ENCODE peak calls at places on chromosomes 3 and 15, in nine cellular contexts. L, O, Y, M, U, G, Q, E and A are unnamed samples.

GRCh38 chr3:161348791-161349400 is 22.4 kb downstream of the SPTSSB start:
- DNase-seq in L (no peak), O (no peak), Y (no peak), M (no peak), U (no peak), G (no peak), Q (no peak), E (no peak), A (no peak)

GRCh38 chr3:123429362-123430125 is 19.3 kb downstream of the ADCY5 start:
- DNase-seq in L (peak; percentile 84), O (no peak), Y (no peak), M (no peak), U (no peak), G (no peak), Q (no peak), E (no peak), A (no peak)

GRCh38 chr3:147405552-147406254 is 640 bp downstream of the ZIC4 start:
- DNase-seq in L (peak; percentile 52), O (no peak), Y (no peak), M (no peak), U (no peak), G (no peak), Q (no peak), E (no peak), A (no peak)

GRCh38 chr3:171704002-171704401 is 106.3 kb downstream of the PLD1 start:
- DNase-seq in L (no peak), O (no peak), Y (no peak), M (no peak), U (no peak), G (no peak), Q (no peak), E (no peak), A (no peak)

GRCh38 chr3:123881771-123882170 is 2.4 kb downstream of the MYLK start:
- DNase-seq in L (no peak), O (no peak), Y (no peak), M (no peak), U (no peak), G (peak; percentile 5), Q (no peak), E (no peak), A (no peak)

GRCh38 chr3:4754180-4755086 is 224.8 kb upstream of the BHLHE40 start:
- DNase-seq in L (no peak), O (no peak), Y (no peak), M (no peak), U (no peak), G (no peak), Q (no peak), E (no peak), A (no peak)

GRCh38 chr3:52259448-52259847 is 13.9 kb downstream of the PPM1M start:
- DNase-seq in L (no peak), O (no peak), Y (no peak), M (no peak), U (no peak), G (no peak), Q (no peak), E (no peak), A (no peak)

GRCh38 chr3:65604863-65605526 is 433.7 kb downstream of the MAGI1 start:
- DNase-seq in L (no peak), O (no peak), Y (no peak), M (no peak), U (no peak), G (no peak), Q (no peak), E (no peak), A (no peak)

GRCh38 chr3:118245312-118245711 is 789.3 kb downstream of the IGSF11 start:
- DNase-seq in L (no peak), O (no peak), Y (no peak), M (no peak), U (no peak), G (no peak), Q (no peak), E (no peak), A (no peak)

GRCh38 chr3:162729686-162730085 is 1233.1 kb downstream of the OTOL1 start:
- DNase-seq in L (no peak), O (no peak), Y (no peak), M (no peak), U (no peak), G (no peak), Q (no peak), E (no peak), A (no peak)

GRCh38 chr15:43194775-43195174 is 9.6 kb downstream of the CCNDBP1 start:
- DNase-seq in L (no peak), O (no peak), Y (no peak), M (no peak), U (no peak), G (no peak), Q (no peak), E (no peak), A (no peak)

GRCh38 chr15:79964232-79964820 is 6.7 kb downstream of the BCL2A1 start:
- DNase-seq in L (no peak), O (no peak), Y (no peak), M (no peak), U (no peak), G (no peak), Q (no peak), E (no peak), A (no peak)

GRCh38 chr15:39581501-39582285 is 814 bp downstream of the THBS1 start:
- DNase-seq in L (peak; percentile 90), O (peak; percentile 56), Y (no peak), M (peak; percentile 49), U (peak; percentile 68), G (no peak), Q (no peak), E (no peak), A (no peak)

GRCh38 chr3:71076361-71076997 is 507.0 kb downstream of the FOXP1 start:
- DNase-seq in L (no peak), O (no peak), Y (no peak), M (no peak), U (no peak), G (no peak), Q (no peak), E (no peak), A (no peak)

GRCh38 chr3:141273700-141274410 is 42.2 kb downstream of the PXYLP1 start:
- DNase-seq in L (no peak), O (no peak), Y (no peak), M (no peak), U (no peak), G (no peak), Q (no peak), E (no peak), A (no peak)

GRCh38 chr15:74251187-74251811 is 15.2 kb downstream of the CCDC33 start:
- DNase-seq in L (peak; percentile 89), O (peak; percentile 59), Y (no peak), M (peak; percentile 84), U (peak; percentile 91), G (no peak), Q (no peak), E (peak; percentile 14), A (no peak)